ENCODE peak calls at places on chromosome 17, in six cellular contexts. O is Caco-2; B is C1 segment of cervical spinal cord; J is activated CD8-positive, alpha-beta memory T cell treated with anti-CD3 and anti-CD28 coated beads for 48 hours; F is H1; V is AG08396. Y is an unnamed sample.

GRCh38 chr17:9151091-9151490 is 129.8 kb downstream of the NTN1 start:
- DNase-seq in O (peak; percentile 73), B (no peak), J (no peak), F (no peak), V (no peak), Y (no peak)

GRCh38 chr17:73826872-73827228 is 182.6 kb upstream of the SDK2 start:
- DNase-seq in O (no peak), B (no peak), J (no peak), F (no peak), V (no peak), Y (no peak)

GRCh38 chr17:1001640-1002411 is 4.9 kb downstream of the TIMM22 start:
- DNase-seq in O (no peak), B (no peak), J (no peak), F (no peak), V (peak; percentile 81), Y (no peak)

GRCh38 chr17:1078831-1079561 is 82.1 kb downstream of the TIMM22 start:
- DNase-seq in O (no peak), B (no peak), J (no peak), F (peak; percentile 61), V (no peak), Y (peak; percentile 83)

GRCh38 chr17:57068707-57069106 is 16.3 kb upstream of the AKAP1 start:
- DNase-seq in O (peak; percentile 14), B (no peak), J (no peak), F (no peak), V (no peak), Y (no peak)

GRCh38 chr17:31931781-31932180 is 5.0 kb upstream of the SUZ12 start:
- DNase-seq in O (no peak), B (no peak), J (no peak), F (no peak), V (no peak), Y (no peak)

GRCh38 chr17:16935241-16935663 is 36.7 kb downstream of the TNFRSF13B start:
- DNase-seq in O (no peak), B (no peak), J (no peak), F (no peak), V (no peak), Y (no peak)

GRCh38 chr17:68302666-68303065 is 11.4 kb downstream of the ARSG start:
- DNase-seq in O (no peak), B (no peak), J (no peak), F (no peak), V (no peak), Y (no peak)

GRCh38 chr17:64630309-64631223 is 31.5 kb downstream of the SMURF2 start:
- DNase-seq in O (no peak), B (no peak), J (no peak), F (no peak), V (no peak), Y (no peak)

GRCh38 chr17:79568661-79569060 is 42.2 kb downstream of the RBFOX3 start:
- DNase-seq in O (no peak), B (no peak), J (no peak), F (no peak), V (no peak), Y (peak; percentile 39)

GRCh38 chr17:4179071-4179470 is 36.1 kb downstream of the CYB5D2 start:
- DNase-seq in O (no peak), B (no peak), J (no peak), F (no peak), V (no peak), Y (no peak)

GRCh38 chr17:49061524-49061943 is 64.3 kb downstream of the IGF2BP1 start:
- DNase-seq in O (no peak), B (no peak), J (no peak), F (no peak), V (no peak), Y (no peak)

GRCh38 chr17:32859857-32860525 is 16.9 kb downstream of the MYO1D start:
- DNase-seq in O (no peak), B (no peak), J (no peak), F (no peak), V (no peak), Y (no peak)

GRCh38 chr17:42459256-42459982 is 741 bp downstream of the ATP6V0A1 start:
- DNase-seq in O (peak; percentile 68), B (peak; percentile 40), J (no peak), F (no peak), V (peak; percentile 32), Y (peak; percentile 71)